ENCODE peak calls at places on chromosome 21, in ten cellular contexts. P is cardiac muscle cell; I is right atrium auricular region; W is anterior cingulate cortex; C is endodermal cell; N is WTC11; E is T-helper 9 cell; D is omental fat pad; R is amniotic stem cell; S is stimulated activated naive B cell treated with anti-CD40 and anti-IgM and Interleukin-4, amounts not matched to agents 10 μg/mL and 1 μg/mL and 100 μg/mL, for 72 hours. Q is an unnamed sample.

GRCh38 chr21:41786521-41786987 is 19.7 kb upstream of the RIPK4 start:
- DNase-seq in P (no peak), I (no peak), W (no peak), C (no peak), N (no peak), E (no peak), D (no peak), R (peak), S (no peak), Q (no peak)

GRCh38 chr21:23861908-23862504 is 1745.3 kb downstream of the MRPL39 start:
- DNase-seq in P (no peak), I (no peak), W (no peak), C (no peak), N (no peak), E (no peak), D (no peak), R (no peak), S (no peak), Q (no peak)

GRCh38 chr21:31370893-31371652 is 27.0 kb upstream of the TIAM1 start:
- DNase-seq in P (peak), I (no peak), W (no peak), C (peak), N (no peak), E (no peak), D (no peak), R (no peak), S (no peak), Q (no peak)

GRCh38 chr21:31570824-31571425 is 88.6 kb upstream of the SOD1 start:
- DNase-seq in P (no peak), I (no peak), W (no peak), C (no peak), N (no peak), E (no peak), D (no peak), R (no peak), S (no peak), Q (no peak)

GRCh38 chr21:19353271-19353670 is 949.7 kb upstream of the TMPRSS15 start:
- DNase-seq in P (no peak), I (no peak), W (no peak), C (no peak), N (no peak), E (no peak), D (no peak), R (no peak), S (no peak), Q (no peak)

GRCh38 chr21:43287974-43288755 is 119.4 kb downstream of the CRYAA start:
- DNase-seq in P (no peak), I (no peak), W (no peak), C (no peak), N (no peak), E (no peak), D (no peak), R (no peak), S (no peak), Q (no peak)

GRCh38 chr21:34989337-34990151 is 59.6 kb downstream of the RUNX1 start:
- DNase-seq in P (no peak), I (no peak), W (no peak), C (no peak), N (no peak), E (no peak), D (no peak), R (no peak), S (no peak), Q (no peak)

GRCh38 chr21:40577285-40578043 is 269.5 kb downstream of the DSCAM start:
- DNase-seq in P (no peak), I (no peak), W (no peak), C (peak), N (no peak), E (no peak), D (no peak), R (no peak), S (no peak), Q (no peak)

GRCh38 chr21:42818328-42818749 is 61.0 kb downstream of the WDR4 start:
- DNase-seq in P (peak), I (peak), W (peak), C (peak), N (peak), E (peak), D (no peak), R (peak), S (no peak), Q (peak)

GRCh38 chr21:32226444-32226843 is 52.4 kb downstream of the MIS18A start:
- DNase-seq in P (no peak), I (no peak), W (no peak), C (no peak), N (no peak), E (no peak), D (no peak), R (no peak), S (no peak), Q (no peak)

GRCh38 chr21:36397606-36398005 is 12.4 kb downstream of the CHAF1B start:
- DNase-seq in P (no peak), I (no peak), W (no peak), C (peak), N (no peak), E (no peak), D (no peak), R (no peak), S (no peak), Q (no peak)

GRCh38 chr21:31558839-31559367 is 100.6 kb upstream of the SOD1 start:
- DNase-seq in P (peak), I (peak), W (peak), C (peak), N (peak), E (peak), D (peak), R (peak), S (peak), Q (peak)

GRCh38 chr21:41868062-41868710 is 11.0 kb downstream of the PRDM15 start:
- DNase-seq in P (no peak), I (no peak), W (no peak), C (no peak), N (no peak), E (no peak), D (no peak), R (no peak), S (peak), Q (no peak)